ENCODE peak calls at places on chromosome 19, in ten cellular contexts. O is mammary epithelial cell, T is iPS DF 6.9, F is aorta, U is uterus, M is cardiac muscle cell, D is mesenchymal stem cell, B is right lobe of liver, X is IMR-90, C is adrenal gland. N is an unnamed sample. For H3K9me3 and H3K4me1, the result is how much of the 10 kb centered on the place peaks cover.

GRCh38 chr19:2503521-2504109 is 27.7 kb downstream of the GADD45B start:
- DNase-seq in O (peak), T (no peak), F (no peak), U (no peak), M (peak), D (peak), B (no peak), X (peak), C (no peak), N (no peak)

GRCh38 chr19:4976412-4977298 is 7.7 kb downstream of the KDM4B start:
- DNase-seq in O (peak), T (no peak), F (peak), U (peak), M (no peak), D (peak), B (peak), X (peak), C (peak), N (no peak)

GRCh38 chr19:2048104-2048958 is 2.7 kb downstream of the MKNK2 start:
- DNase-seq in O (no peak), T (no peak), F (no peak), U (no peak), M (no peak), D (no peak), B (no peak), X (no peak), C (no peak), N (no peak)

GRCh38 chr19:38452430-38453366 is 19.2 kb downstream of the RYR1 start:
- DNase-seq in O (no peak), T (peak), F (no peak), U (no peak), M (peak), D (no peak), B (no peak), X (no peak), C (no peak), N (no peak)

GRCh38 chr19:17720487-17720839 is 1.2 kb downstream of the MAP1S start:
- DNase-seq in O (no peak), T (no peak), F (no peak), U (no peak), M (no peak), D (no peak), B (no peak), X (no peak), C (no peak), N (no peak)

GRCh38 chr19:2750739-2751437 is 11.1 kb upstream of the SLC39A3 start:
- DNase-seq in O (no peak), T (no peak), F (no peak), U (no peak), M (no peak), D (no peak), B (no peak), X (no peak), C (no peak), N (no peak)

GRCh38 chr19:51296331-51297093 is 14.9 kb upstream of the IGLON5 start:
- DNase-seq in O (no peak), T (no peak), F (no peak), U (no peak), M (no peak), D (no peak), B (no peak), X (no peak), C (no peak), N (no peak)

GRCh38 chr19:6066661-6067646 is 43.3 kb downstream of the RFX2 start:
- DNase-seq in O (peak), T (peak), F (peak), U (peak), M (peak), D (peak), B (peak), X (peak), C (peak), N (no peak)

GRCh38 chr19:2640563-2641331 is 61.7 kb downstream of the GNG7 start:
- DNase-seq in O (no peak), T (no peak), F (no peak), U (no peak), M (no peak), D (no peak), B (no peak), X (no peak), C (no peak), N (no peak)

GRCh38 chr19:27776020-27776419 is 1436.9 kb downstream of the UQCRFS1 start:
- DNase-seq in O (peak), T (no peak), F (no peak), U (no peak), M (no peak), D (peak), B (no peak), X (peak), C (no peak), N (no peak)

GRCh38 chr19:37778613-37779138 is 710 bp downstream of the ZNF573 start:
- DNase-seq in O (peak), T (no peak), F (no peak), U (no peak), M (peak), D (peak), B (no peak), X (peak), C (no peak), N (peak)

GRCh38 chr19:41189425-41190065 is 3.5 kb upstream of the CYP2S1 start:
- DNase-seq in O (no peak), T (peak), F (no peak), U (no peak), M (peak), D (no peak), B (no peak), X (no peak), C (no peak), N (no peak)

GRCh38 chr19:45340899-45341453 is 426 bp downstream of the KLC3 start:
- DNase-seq in O (peak), T (no peak), F (no peak), U (no peak), M (no peak), D (peak), B (no peak), X (peak), C (no peak), N (no peak)

GRCh38 chr19:21617740-21618339 is 112.4 kb downstream of the ZNF429 start:
- DNase-seq in O (no peak), T (no peak), F (no peak), U (no peak), M (no peak), D (no peak), B (no peak), X (no peak), C (no peak), N (no peak)

GRCh38 chr19:54209748-54210494 is 9.3 kb downstream of the RPS9 start:
- DNase-seq in O (peak), T (no peak), F (peak), U (peak), M (peak), D (peak), B (peak), X (peak), C (peak), N (peak)

GRCh38 chr19:10789876-10790275 is 46.1 kb downstream of the TMED1 start:
- DNase-seq in O (no peak), T (no peak), F (no peak), U (no peak), M (no peak), D (no peak), B (no peak), X (no peak), C (no peak), N (no peak)

GRCh38 chr19:2164020-2164988 is 571 bp downstream of the DOT1L start:
- DNase-seq in O (peak), T (no peak), F (no peak), U (no peak), M (peak), D (peak), B (no peak), X (no peak), C (peak), N (no peak)

GRCh38 chr19:10005632-10006334 is 4.5 kb downstream of the COL5A3 start:
- DNase-seq in O (no peak), T (no peak), F (no peak), U (no peak), M (no peak), D (no peak), B (no peak), X (no peak), C (no peak), N (no peak)

GRCh38 chr19:27529158-27529557 is 1683.8 kb downstream of the UQCRFS1 start:
- DNase-seq in O (no peak), T (no peak), F (no peak), U (no peak), M (no peak), D (no peak), B (no peak), X (no peak), C (no peak), N (no peak)

GRCh38 chr19:12757544-12758274 is 6.1 kb downstream of the BEST2 start:
- DNase-seq in O (peak), T (peak), F (peak), U (peak), M (peak), D (peak), B (peak), X (peak), C (peak), N (no peak)

GRCh38 chr19:17049711-17050280 is 23.2 kb upstream of the CPAMD8 start:
- DNase-seq in O (peak), T (no peak), F (no peak), U (peak), M (no peak), D (peak), B (no peak), X (peak), C (no peak), N (no peak)

GRCh38 chr19:21848706-21849105 is 12.7 kb upstream of the ZNF43 start:
- DNase-seq in O (peak), T (no peak), F (no peak), U (no peak), M (no peak), D (no peak), B (no peak), X (peak), C (no peak), N (peak)

GRCh38 chr19:19820774-19821315 is 705 bp downstream of the ZNF506 start:
- DNase-seq in O (peak), T (no peak), F (no peak), U (no peak), M (peak), D (no peak), B (no peak), X (no peak), C (no peak), N (no peak)

DNA sequence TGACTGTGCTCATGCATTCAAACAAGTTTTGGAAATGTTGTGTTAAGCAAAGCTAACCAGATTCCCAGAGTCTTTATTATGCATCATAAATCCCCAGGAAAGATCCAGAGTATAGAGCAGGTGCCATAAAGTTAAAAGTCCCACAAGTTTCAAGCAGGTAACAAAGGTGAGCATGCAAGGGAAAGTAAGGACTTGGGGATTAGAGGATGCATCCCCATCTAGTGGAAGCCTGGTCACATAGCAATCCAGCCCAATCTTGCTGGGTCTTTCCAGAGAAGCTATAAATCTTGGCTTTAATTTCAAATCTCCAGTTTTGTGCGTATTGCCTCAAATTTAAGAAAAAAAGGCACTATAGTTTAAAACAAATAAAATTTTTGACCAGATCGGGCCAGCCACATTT is 72.7 kb downstream of the ZNF254 start:
- DNase-seq in O (peak), T (peak), F (no peak), U (no peak), M (no peak), D (no peak), B (no peak), X (peak), C (no peak), N (no peak)
- H3K9me3 ChIP-seq in O (under half), T (under half), F (under half), U (under half), M (under half), D (half or more), B (under half), X (under half), C (under half), N (under half)

DNA sequence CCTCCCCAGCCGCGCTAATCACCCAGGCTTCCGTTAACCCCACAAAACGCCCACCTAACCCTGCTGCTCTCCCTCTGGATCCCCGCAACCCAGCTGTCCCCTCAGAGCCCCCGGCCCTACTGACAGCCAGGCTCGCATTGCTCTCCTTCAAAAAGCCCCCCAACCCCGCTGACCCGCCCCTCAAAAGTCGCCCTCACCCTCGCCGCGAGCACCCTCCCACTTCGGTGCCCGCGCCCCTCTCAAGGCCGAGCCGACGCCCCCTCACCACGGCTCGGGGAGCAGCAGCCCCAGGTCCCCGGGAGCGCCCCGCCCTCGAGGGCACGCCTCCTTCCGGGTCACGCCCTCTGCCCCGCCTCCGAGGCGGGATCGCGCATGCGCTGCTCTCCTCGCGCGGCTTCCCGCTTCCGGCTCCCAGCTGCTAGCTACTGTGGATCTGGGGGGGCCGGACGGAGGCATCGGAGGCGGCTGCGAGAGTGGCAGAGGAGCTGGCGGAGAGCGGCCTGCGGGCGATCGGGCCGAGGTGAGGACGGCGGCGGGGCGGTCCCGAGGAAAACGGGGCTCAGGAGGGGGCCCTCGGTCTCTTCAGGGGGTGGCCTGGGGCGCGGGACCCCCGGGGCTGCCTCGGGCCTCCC is 46.1 kb downstream of the ARHGEF18 start:
- DNase-seq in O (peak), T (peak), F (peak), U (peak), M (peak), D (peak), B (peak), X (peak), C (peak), N (no peak)
- H3K27ac ChIP-seq in O (peak), T (no peak), F (no peak), U (peak), M (peak), D (peak), B (peak), X (peak), C (peak), N (peak)

DNA sequence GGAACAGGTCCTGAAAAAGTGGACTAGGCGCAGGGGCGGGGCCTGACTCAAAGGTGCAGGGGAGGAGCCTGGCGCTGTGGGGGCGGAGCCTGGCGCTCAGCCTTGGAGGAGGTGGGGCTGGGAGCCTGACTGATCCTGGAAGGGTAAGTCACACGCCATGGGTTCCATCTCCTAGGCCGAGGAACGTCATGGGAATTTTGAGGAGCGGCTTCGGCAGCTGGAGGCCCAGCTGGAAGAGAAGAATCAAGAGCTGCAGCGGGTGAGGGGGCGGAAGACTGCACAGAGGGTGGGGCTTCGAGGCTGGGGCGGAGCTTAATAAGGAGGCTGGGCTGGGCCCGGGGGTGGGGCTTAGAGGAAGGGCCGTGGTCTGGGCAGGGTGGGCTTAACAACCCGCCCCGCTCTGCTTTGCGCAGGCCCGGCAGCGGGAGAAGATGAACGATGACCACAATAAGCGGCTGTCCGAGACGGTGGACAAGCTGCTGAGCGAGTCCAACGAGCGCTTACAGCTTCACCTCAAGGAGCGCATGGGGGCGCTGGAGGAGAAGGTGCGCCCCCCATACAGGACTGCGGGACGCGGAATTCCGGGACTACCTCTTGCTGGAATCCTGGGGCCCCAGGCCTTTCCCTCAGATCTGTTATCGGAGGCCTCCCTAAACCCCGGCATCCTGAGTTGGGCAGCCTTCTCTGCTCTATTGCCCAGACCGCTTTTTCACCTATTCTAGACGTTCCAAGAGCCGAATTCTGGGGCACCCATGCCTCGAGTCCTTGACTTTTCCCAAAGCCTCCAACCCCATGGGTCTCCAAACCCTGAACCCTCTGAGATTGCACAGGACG is 14.5 kb downstream of the PPFIA3 start:
- DNase-seq in O (no peak), T (no peak), F (peak), U (peak), M (peak), D (peak), B (peak), X (peak), C (peak), N (no peak)
- H3K4me1 ChIP-seq in O (under half), T (under half), F (under half), U (under half), M (under half), D (under half), B (under half), X (under half), C (under half), N (under half)

DNA sequence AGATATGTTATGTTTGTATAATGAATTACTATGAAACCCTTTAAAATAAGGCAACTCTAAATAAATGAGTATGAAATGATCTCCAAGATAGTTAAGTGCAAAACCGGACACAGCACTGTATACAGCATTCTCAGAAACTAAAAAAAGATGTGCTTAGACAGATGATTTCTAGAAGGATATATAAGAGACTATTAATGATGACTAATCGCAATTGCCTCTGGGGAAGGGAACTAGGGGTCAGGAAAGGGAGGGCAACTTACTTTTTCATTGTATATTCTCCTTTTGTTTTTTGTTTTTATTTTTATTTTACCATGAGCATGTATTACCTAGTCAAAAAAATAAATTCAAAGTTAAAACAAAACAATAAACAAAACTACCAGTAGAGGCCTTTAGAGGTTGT is 12.8 kb downstream of the PEG3 start:
- DNase-seq in O (no peak), T (no peak), F (no peak), U (no peak), M (no peak), D (no peak), B (no peak), X (no peak), C (no peak), N (no peak)
- H3K9me3 ChIP-seq in O (under half), T (under half), F (under half), U (under half), M (under half), D (under half), B (under half), X (under half), C (under half), N (under half)

GRCh38 chr19:13794752-13795589 is at the start of gene ZSWIM4:
- DNase-seq in O (peak), T (peak), F (peak), U (peak), M (peak), D (peak), B (peak), X (peak), C (peak), N (peak)

GRCh38 chr19:13794388-13794751 is 873 bp upstream of the ZSWIM4 start:
- DNase-seq in O (peak), T (no peak), F (peak), U (peak), M (no peak), D (peak), B (peak), X (peak), C (peak), N (no peak)

GRCh38 chr19:13795595-13796300 is 505 bp downstream of the ZSWIM4 start:
- DNase-seq in O (peak), T (no peak), F (no peak), U (no peak), M (peak), D (no peak), B (no peak), X (peak), C (no peak), N (no peak)

GRCh38 chr19:13788991-13789390 is 6.3 kb upstream of the ZSWIM4 start:
- DNase-seq in O (no peak), T (no peak), F (no peak), U (no peak), M (no peak), D (peak), B (no peak), X (peak), C (no peak), N (no peak)

DNA sequence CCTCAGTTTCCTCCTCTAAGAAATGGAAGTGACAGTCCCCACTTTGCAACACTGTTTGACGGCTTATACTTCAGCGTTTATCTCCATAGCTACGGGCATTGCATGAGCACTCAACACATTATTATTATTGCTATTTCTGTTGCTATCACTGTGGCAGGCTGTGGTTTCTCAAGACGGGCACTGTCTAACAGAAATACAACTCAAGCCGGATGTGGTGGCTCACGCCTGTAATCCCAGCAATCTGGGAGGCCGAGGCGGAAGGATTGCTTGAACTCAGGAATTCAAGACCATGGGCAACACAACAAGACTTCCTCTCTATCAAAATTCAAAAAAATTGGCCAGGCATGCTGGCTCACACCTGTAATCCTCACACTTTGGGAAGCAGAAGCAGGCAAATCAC is 4.9 kb upstream of the ZSWIM4 start:
- DNase-seq in O (no peak), T (no peak), F (no peak), U (no peak), M (no peak), D (no peak), B (no peak), X (no peak), C (no peak), N (no peak)
- H3K27ac ChIP-seq in O (no peak), T (no peak), F (no peak), U (no peak), M (no peak), D (no peak), B (no peak), X (no peak), C (no peak), N (no peak)

GRCh38 chr19:46849610-46850009 is 1.0 kb downstream of the AP2S1 start:
- DNase-seq in O (no peak), T (no peak), F (no peak), U (no peak), M (peak), D (peak), B (no peak), X (no peak), C (no peak), N (no peak)
- H3K4me1 ChIP-seq in O (under half), T (under half), F (under half), U (under half), M (under half), D (under half), B (under half), X (under half), C (under half), N (under half)

N was measured in Panc1.